ENCODE peak calls at places on chromosomes 12 and 14, in ten cellular contexts. Q, Z, E, X, K, U, C, D, I and B are unnamed samples.

GRCh38 chr12:12807970-12808702 is 5.0 kb upstream of the DDX47 start:
- DNase-seq in Q (no peak), Z (no peak), E (peak; percentile 17), X (peak; percentile 56), K (peak; percentile 60), U (no peak), C (no peak), D (no peak), I (peak; percentile 79), B (no peak)

GRCh38 chr12:254912-255311 is 7.7 kb downstream of the SLC6A13 start:
- DNase-seq in Q (no peak), Z (no peak), E (no peak), X (no peak), K (no peak), U (no peak), C (no peak), D (no peak), I (no peak), B (no peak)

GRCh38 chr12:55057466-55057865 is 37.7 kb downstream of the NEUROD4 start:
- DNase-seq in Q (peak; percentile 30), Z (no peak), E (no peak), X (no peak), K (no peak), U (no peak), C (no peak), D (no peak), I (no peak), B (no peak)

GRCh38 chr12:84166812-84167211 is 745.8 kb downstream of the SLC6A15 start:
- DNase-seq in Q (no peak), Z (no peak), E (no peak), X (no peak), K (no peak), U (no peak), C (no peak), D (no peak), I (no peak), B (no peak)

GRCh38 chr12:104951759-104952509 is 6.2 kb downstream of the SLC41A2 start:
- DNase-seq in Q (no peak), Z (no peak), E (no peak), X (no peak), K (no peak), U (no peak), C (no peak), D (no peak), I (no peak), B (no peak)

GRCh38 chr12:43283206-43283605 is 268.8 kb downstream of the ADAMTS20 start:
- DNase-seq in Q (no peak), Z (no peak), E (no peak), X (no peak), K (no peak), U (no peak), C (no peak), D (no peak), I (no peak), B (no peak)

GRCh38 chr12:37546206-37546605 is 770.4 kb upstream of the ALG10B start:
- DNase-seq in Q (no peak), Z (no peak), E (no peak), X (no peak), K (no peak), U (no peak), C (no peak), D (no peak), I (no peak), B (no peak)

GRCh38 chr12:120352117-120352516 is 16.8 kb downstream of the MSI1 start:
- DNase-seq in Q (no peak), Z (no peak), E (no peak), X (no peak), K (no peak), U (peak; percentile 29), C (no peak), D (no peak), I (no peak), B (no peak)

GRCh38 chr12:52794479-52795331 is 1.2 kb downstream of the KRT3 start:
- DNase-seq in Q (no peak), Z (no peak), E (no peak), X (no peak), K (no peak), U (peak; percentile 64), C (no peak), D (no peak), I (no peak), B (no peak)

DNA sequence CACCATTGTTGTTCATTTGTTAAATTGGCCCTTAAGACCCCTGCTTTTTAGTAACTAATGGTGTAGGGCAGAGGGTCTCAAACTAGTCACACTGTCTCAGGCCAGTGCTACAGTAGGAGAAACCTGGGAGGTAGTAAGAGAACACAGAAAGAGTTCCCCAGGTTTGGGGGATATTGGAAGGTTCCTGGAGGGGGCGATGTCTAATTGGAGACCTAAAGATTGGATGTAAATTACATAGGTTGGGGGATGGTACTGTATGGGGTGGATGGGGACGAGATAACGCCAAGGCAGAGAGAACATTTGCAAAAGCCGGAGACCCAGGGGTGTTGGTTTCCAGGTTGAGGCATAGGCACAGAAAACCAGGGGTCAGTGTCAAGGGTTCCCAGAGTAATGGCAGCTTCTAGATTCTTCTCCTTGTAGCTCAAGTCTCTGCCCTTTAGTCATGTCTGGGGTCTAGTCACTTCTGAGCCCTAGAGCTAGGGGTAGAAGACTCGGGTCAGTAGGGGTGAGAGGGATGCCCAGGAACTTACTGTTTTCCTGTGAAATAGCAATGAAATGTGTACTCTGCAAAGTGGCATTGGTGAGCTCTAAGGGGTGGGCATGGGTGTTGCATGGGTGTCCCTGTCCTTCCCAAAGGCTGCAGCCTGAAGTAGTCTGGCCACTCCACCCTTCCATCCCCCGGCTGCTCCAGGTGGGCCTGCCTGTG is 21.8 kb downstream of the PLEKHG3 start:
- DNase-seq in Q (no peak), Z (no peak), E (no peak), X (no peak), K (no peak), U (no peak), C (no peak), D (no peak), I (no peak), B (no peak)
- TF ChIP-seq CTCF in Q (no peak), Z (no peak), E (no peak), X (no peak), K (no peak), U (no peak), C (no peak), D (no peak), I (no peak), B (no peak)

DNA sequence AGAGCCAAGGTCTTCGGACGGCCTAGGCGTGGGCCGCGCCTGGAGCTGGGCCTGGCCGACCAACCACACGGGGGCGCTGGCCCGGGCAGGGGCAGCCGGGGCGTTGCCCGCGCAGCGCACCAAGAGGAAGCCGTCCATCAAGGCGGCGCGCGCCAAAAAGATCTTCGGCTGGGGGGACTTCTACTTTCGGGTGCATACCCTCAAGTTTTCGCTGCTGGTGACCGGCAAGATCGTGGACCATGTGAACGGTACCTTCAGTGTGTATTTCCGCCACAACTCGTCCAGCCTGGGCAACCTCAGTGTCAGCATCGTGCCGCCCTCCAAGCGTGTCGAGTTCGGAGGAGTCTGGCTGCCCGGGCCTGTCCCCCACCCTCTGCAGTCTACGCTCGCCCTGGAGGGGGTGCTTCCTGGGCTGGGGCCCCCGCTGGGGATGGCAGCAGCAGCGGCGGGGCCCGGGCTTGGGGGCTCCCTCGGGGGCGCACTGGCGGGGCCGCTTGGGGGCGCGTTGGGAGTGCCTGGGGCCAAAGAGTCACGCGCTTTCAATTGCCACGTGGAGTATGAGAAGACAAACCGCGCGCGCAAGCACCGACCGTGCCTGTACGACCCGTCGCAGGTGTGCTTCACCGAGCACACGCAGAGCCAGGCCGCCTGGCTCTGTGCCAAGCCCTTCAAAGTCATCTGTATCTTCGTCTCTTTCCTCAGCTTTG is 4.4 kb upstream of the SHMT2 start:
- DNase-seq in Q (peak; percentile 80), Z (no peak), E (peak; percentile 62), X (peak; percentile 59), K (peak; percentile 69), U (no peak), C (peak; percentile 89), D (no peak), I (peak; percentile 89), B (no peak)
- TF ChIP-seq CTCF in Q (peak; percentile 87), Z (peak; percentile 60), E (peak; percentile 56), X (peak; percentile 48), K (peak; percentile 74), U (peak; percentile 21), C (peak; percentile 84), D (no peak), I (peak; percentile 40), B (peak; percentile 75)

DNA sequence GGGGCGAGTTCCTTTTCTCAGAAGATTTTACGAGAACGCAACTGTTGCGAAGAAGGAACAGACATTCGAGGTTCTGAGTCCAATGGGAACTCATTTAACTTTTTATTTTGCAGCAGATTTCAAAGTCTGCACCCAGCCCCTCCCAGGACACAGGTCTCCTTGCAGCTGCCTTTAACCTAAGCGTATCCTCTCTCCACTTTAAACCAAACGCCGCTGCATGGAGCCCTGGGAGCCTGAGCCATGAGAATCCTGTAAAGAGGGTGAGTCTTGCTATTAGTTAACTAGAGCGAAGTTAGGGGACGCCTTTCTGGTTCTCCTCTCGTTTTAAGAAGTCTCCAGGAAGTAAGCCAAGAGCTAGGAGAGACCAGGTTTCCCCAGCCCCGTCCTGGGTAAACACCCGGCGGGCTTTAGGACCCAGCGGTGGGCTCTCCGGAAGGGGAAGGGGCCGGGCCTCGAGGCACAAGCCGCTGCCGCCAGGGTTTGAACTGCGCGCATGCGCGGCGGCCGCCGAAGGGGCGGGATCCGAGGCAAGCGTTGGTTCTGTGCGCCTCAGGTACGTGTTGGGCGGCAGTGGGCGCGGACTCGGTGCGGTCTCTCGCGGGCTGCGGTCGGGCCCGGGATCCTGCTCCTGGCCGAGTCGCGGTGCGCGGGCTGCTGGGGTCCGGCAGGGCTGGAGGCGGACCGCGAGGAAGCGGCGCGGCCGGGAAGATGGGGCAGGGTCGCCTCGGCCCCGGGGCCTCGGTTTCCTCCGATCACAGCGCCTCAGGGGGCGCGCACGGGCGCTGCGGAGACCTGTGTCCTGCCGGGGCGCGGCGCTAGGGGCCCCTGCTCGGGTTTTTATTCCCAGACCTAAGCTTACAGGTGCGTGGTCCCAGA is at the start of gene TDP1:
- DNase-seq in Q (peak; percentile 98), Z (peak; percentile 91), E (peak; percentile 98), X (peak; percentile 95), K (peak; percentile 98), U (peak; percentile 92), C (peak; percentile 99), D (peak; percentile 99), I (peak; percentile 89), B (peak; percentile 97)
- TF ChIP-seq CTCF in Q (no peak), Z (no peak), E (no peak), X (no peak), K (no peak), U (no peak), C (no peak), D (peak; percentile 35), I (no peak), B (peak; percentile 46)

GRCh38 chr14:94307410-94307992 is 14.4 kb upstream of the SERPINA10 start:
- DNase-seq in Q (no peak), Z (no peak), E (no peak), X (no peak), K (no peak), U (no peak), C (no peak), D (no peak), I (no peak), B (no peak)
- TF ChIP-seq CTCF in Q (peak; percentile 79), Z (peak; percentile 25), E (peak; percentile 39), X (no peak), K (no peak), U (peak; percentile 25), C (peak; percentile 60), D (no peak), I (peak; percentile 39), B (peak; percentile 45)

DNA sequence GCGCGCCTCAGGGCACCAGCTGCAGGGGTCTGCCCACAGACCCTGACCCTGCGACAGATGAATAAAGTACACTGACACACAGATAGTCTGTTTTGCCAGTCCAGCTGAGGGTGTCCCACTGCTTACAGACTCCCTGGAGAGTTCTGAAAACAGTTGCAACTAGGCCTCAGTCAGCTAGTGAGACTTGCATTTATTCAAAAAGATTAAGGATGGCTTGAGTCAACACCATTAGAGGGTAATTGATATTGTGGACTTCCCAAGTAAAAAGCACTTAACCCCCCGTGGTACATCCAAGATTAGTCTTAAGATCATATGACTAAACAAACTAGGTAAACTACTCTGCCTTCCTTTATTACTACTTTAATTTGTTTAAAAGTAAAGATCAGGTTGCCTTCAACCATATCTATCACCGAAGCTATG is 11.1 kb upstream of the PSEN1 start:
- DNase-seq in Q (no peak), Z (peak; percentile 1), E (no peak), X (no peak), K (no peak), U (no peak), C (no peak), D (no peak), I (no peak), B (no peak)
- TF ChIP-seq CTCF in Q (no peak), Z (no peak), E (no peak), X (no peak), K (no peak), U (no peak), C (no peak), D (no peak), I (no peak), B (no peak)